ENCODE peak calls at places on chromosome 13, in four cellular contexts. R, F, V and Q are unnamed samples.

GRCh38 chr13:85298387-85298924 is 500.8 kb downstream of the SLITRK6 start:
- DNase-seq in R (no peak), F (no peak), V (no peak), Q (no peak)

GRCh38 chr13:60329221-60329983 is 67.6 kb upstream of the TDRD3 start:
- DNase-seq in R (peak; percentile 27), F (peak; percentile 7), V (peak; percentile 12), Q (peak; percentile 36)

GRCh38 chr13:102399791-102400618 is 1.8 kb downstream of the FGF14 start:
- DNase-seq in R (no peak), F (no peak), V (no peak), Q (no peak)

GRCh38 chr13:85108356-85108755 is 690.9 kb downstream of the SLITRK6 start:
- DNase-seq in R (no peak), F (no peak), V (no peak), Q (no peak)

GRCh38 chr13:48009298-48009697 is 8.2 kb upstream of the SUCLA2 start:
- DNase-seq in R (no peak), F (no peak), V (peak; percentile 44), Q (no peak)

GRCh38 chr13:111926501-111927180 is 140.3 kb upstream of the SOX1 start:
- DNase-seq in R (no peak), F (no peak), V (no peak), Q (no peak)

GRCh38 chr13:98377635-98378378 is 199.1 kb downstream of the STK24 start:
- DNase-seq in R (no peak), F (no peak), V (no peak), Q (no peak)

GRCh38 chr13:43786766-43787517 is at the start of gene ENOX1:
- DNase-seq in R (no peak), F (no peak), V (no peak), Q (no peak)

GRCh38 chr13:22108283-22108897 is 437.5 kb downstream of the FGF9 start:
- DNase-seq in R (no peak), F (no peak), V (no peak), Q (no peak)

GRCh38 chr13:66365101-66365500 is 865.0 kb downstream of the PCDH9 start:
- DNase-seq in R (no peak), F (no peak), V (no peak), Q (no peak)

GRCh38 chr13:28717170-28717569 is 1.6 kb downstream of the SLC46A3 start:
- DNase-seq in R (no peak), F (no peak), V (no peak), Q (no peak)

GRCh38 chr13:29501674-29502073 is 93.8 kb downstream of the SLC7A1 start:
- DNase-seq in R (no peak), F (no peak), V (no peak), Q (no peak)

GRCh38 chr13:35703061-35703460 is 226.6 kb upstream of the MAB21L1 start:
- DNase-seq in R (no peak), F (no peak), V (no peak), Q (no peak)

GRCh38 chr13:95432141-95432540 is 120.4 kb upstream of the CLDN10 start:
- DNase-seq in R (no peak), F (no peak), V (no peak), Q (no peak)

GRCh38 chr13:24232474-24232873 is 72.0 kb downstream of the SPATA13 start:
- DNase-seq in R (no peak), F (no peak), V (no peak), Q (no peak)

GRCh38 chr13:93624371-93624777 is 397.8 kb downstream of the GPC6 start:
- DNase-seq in R (no peak), F (no peak), V (no peak), Q (no peak)

GRCh38 chr13:113657851-113658741 is at the start of gene ATP4B:
- DNase-seq in R (no peak), F (no peak), V (no peak), Q (no peak)

GRCh38 chr13:113139580-113139979 is 17.0 kb downstream of the F10 start:
- DNase-seq in R (no peak), F (no peak), V (peak; percentile 54), Q (no peak)

GRCh38 chr13:43785681-43786471 is 896 bp downstream of the ENOX1 start:
- DNase-seq in R (no peak), F (no peak), V (no peak), Q (no peak)

GRCh38 chr13:40664100-40665060 is 2.1 kb downstream of the FOXO1 start:
- DNase-seq in R (no peak), F (no peak), V (peak; percentile 43), Q (no peak)

GRCh38 chr13:31518666-31519065 is 220.7 kb upstream of the RXFP2 start:
- DNase-seq in R (no peak), F (no peak), V (no peak), Q (no peak)

GRCh38 chr13:75761373-75761772 is 125.2 kb downstream of the LMO7 start:
- DNase-seq in R (no peak), F (peak; percentile 25), V (no peak), Q (no peak)

GRCh38 chr13:53198017-53198416 is 169.4 kb downstream of the OLFM4 start:
- DNase-seq in R (no peak), F (no peak), V (no peak), Q (no peak)

GRCh38 chr13:45368571-45368970 is 27.6 kb upstream of the TPT1 start:
- DNase-seq in R (no peak), F (no peak), V (no peak), Q (no peak)

GRCh38 chr13:47135800-47136658 is 239.2 kb upstream of the HTR2A start:
- DNase-seq in R (no peak), F (no peak), V (no peak), Q (no peak)

GRCh38 chr13:75766636-75767035 is 130.5 kb downstream of the LMO7 start:
- DNase-seq in R (no peak), F (no peak), V (no peak), Q (no peak)

GRCh38 chr13:99275093-99275469 is 16.9 kb upstream of the GPR18 start:
- DNase-seq in R (no peak), F (no peak), V (no peak), Q (no peak)

GRCh38 chr13:50149932-50150331 is 134.7 kb downstream of the KCNRG start:
- DNase-seq in R (no peak), F (no peak), V (no peak), Q (no peak)

GRCh38 chr13:32267836-32268439 is 47.2 kb downstream of the ZAR1L start:
- DNase-seq in R (peak; percentile 65), F (no peak), V (no peak), Q (no peak)

GRCh38 chr13:38405216-38405615 is 55.6 kb downstream of the UFM1 start:
- DNase-seq in R (no peak), F (no peak), V (no peak), Q (no peak)

GRCh38 chr13:77994166-77994565 is 75.5 kb upstream of the EDNRB start:
- DNase-seq in R (no peak), F (no peak), V (no peak), Q (no peak)

GRCh38 chr13:111388851-111389500 is 68.5 kb downstream of the TEX29 start:
- DNase-seq in R (no peak), F (no peak), V (no peak), Q (no peak)

GRCh38 chr13:25971499-25972145 is 80.2 kb downstream of the SHISA2 start:
- DNase-seq in R (no peak), F (no peak), V (no peak), Q (no peak)

GRCh38 chr13:79482271-79482970 is 1.5 kb downstream of the NDFIP2 start:
- DNase-seq in R (no peak), F (no peak), V (no peak), Q (no peak)

GRCh38 chr13:41900918-41901317 is 60.0 kb downstream of the VWA8 start:
- DNase-seq in R (no peak), F (no peak), V (peak; percentile 73), Q (no peak)

GRCh38 chr13:85725433-85725832 is 73.8 kb downstream of the SLITRK6 start:
- DNase-seq in R (no peak), F (no peak), V (no peak), Q (no peak)

GRCh38 chr13:23921451-23921888 is 24.2 kb upstream of the C1QTNF9B start:
- DNase-seq in R (peak; percentile 54), F (no peak), V (peak; percentile 18), Q (peak; percentile 74)

GRCh38 chr13:67803118-67803517 is 573.0 kb upstream of the PCDH9 start:
- DNase-seq in R (no peak), F (no peak), V (no peak), Q (no peak)

GRCh38 chr13:97561182-97561581 is 127.2 kb downstream of the RAP2A start:
- DNase-seq in R (no peak), F (no peak), V (no peak), Q (no peak)

GRCh38 chr13:106700007-106700950 is 132.3 kb upstream of the ARGLU1 start:
- DNase-seq in R (no peak), F (no peak), V (no peak), Q (no peak)
- TF ChIP-seq ZNF274 in R (no peak), F (no peak), V (no peak), Q (no peak)

GRCh38 chr13:83183439-83184149 is 698.7 kb downstream of the SLITRK1 start:
- DNase-seq in R (no peak), F (no peak), V (no peak), Q (no peak)
- H3K9me3 ChIP-seq in R (peaks cover 5% of the 10 kb centered on the region), F (no peaks in the 10 kb centered on the region), V (peaks cover 21% of the 10 kb centered on the region), Q (no peaks in the 10 kb centered on the region)

DNA sequence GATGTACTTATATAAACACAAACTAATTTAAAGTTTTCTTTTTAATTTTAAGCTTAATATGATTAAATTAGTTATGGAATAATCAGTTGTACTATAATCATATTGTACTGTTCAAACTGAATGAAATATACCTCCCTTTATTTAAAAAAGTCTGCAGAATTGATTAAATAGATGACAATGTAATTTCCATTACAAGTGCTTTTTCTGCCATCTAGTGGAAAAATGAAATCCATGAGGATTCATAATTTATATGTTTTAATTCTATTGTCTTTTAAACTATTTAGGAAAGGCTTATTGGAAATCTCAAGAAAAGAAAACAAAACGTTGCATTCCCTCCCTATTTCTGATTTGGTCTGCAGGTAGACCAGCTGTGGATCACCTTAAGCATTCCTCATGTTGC is 30.8 kb downstream of the MZT1 start:
- DNase-seq in R (no peak), F (no peak), V (no peak), Q (no peak)
- TF ChIP-seq SUZ12 in R (no peak), F (no peak), V (no peak), Q (no peak)

GRCh38 chr13:27352698-27353097 is 71.7 kb upstream of the GTF3A start:
- DNase-seq in R (no peak), F (no peak), V (no peak), Q (no peak)

GRCh38 chr13:27353166-27353583 is 71.2 kb upstream of the GTF3A start:
- DNase-seq in R (no peak), F (peak; percentile 89), V (peak; percentile 30), Q (no peak)

GRCh38 chr13:27354379-27354778 is 70.0 kb upstream of the GTF3A start:
- DNase-seq in R (no peak), F (no peak), V (no peak), Q (no peak)

GRCh38 chr13:27355894-27356293 is 68.5 kb upstream of the GTF3A start:
- DNase-seq in R (no peak), F (no peak), V (no peak), Q (no peak)

DNA sequence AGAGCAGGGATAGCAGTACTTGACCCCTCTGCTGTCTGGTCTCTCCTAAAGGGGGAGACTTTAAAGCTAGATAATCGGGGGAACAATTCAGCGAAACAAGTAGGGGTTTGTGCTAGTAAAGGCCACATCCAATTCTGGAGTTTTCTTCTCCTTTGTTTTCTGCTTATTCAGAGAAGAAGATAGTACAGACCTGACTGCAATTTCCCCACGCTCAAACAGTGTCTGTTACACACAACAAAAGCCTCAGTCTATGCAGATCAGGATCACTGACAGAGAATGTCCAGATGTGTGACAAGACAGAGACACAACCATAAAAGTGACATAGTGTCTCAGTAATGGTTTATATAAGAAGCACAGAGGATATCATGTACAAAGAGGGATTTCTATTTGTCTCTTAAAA is 70.8 kb upstream of the GTF3A start:
- DNase-seq in R (no peak), F (no peak), V (no peak), Q (no peak)
- TF ChIP-seq ZNF274 in R (no peak), F (no peak), V (no peak), Q (no peak)